ENCODE peak calls at places on chromosomes 12 and 14, in eight cellular contexts. L is EH; T is Right ventricle myocardium superior; S is NCI-H187; O is T-helper 9 cell; G is activated T-cell treated with anti-CD3 and anti-CD28 coated beads for 24 hours; B is upper lobe of right lung; U is stimulated activated CD8-positive, alpha-beta memory T cell treated with anti-CD3 and anti-CD28 coated beads, Interleukin-2, amount 100 ng/mL, for 48 hours. E is an unnamed sample.

GRCh38 chr12:89252284-89252683 is 100.0 kb downstream of the DUSP6 start:
- DNase-seq in L (peak), T (no peak), S (no peak), O (no peak), G (peak), B (no peak), U (no peak), E (no peak)

GRCh38 chr14:49549881-49550280 is 36.3 kb downstream of the RPS29 start:
- DNase-seq in L (peak), T (no peak), S (no peak), O (no peak), G (no peak), B (no peak), U (no peak), E (no peak)

GRCh38 chr12:116317986-116318737 is 40.7 kb upstream of the MED13L start:
- DNase-seq in L (no peak), T (no peak), S (no peak), O (no peak), G (no peak), B (peak), U (no peak), E (no peak)

GRCh38 chr12:69254046-69254445 is 14.7 kb downstream of the CPSF6 start:
- DNase-seq in L (peak), T (no peak), S (no peak), O (no peak), G (no peak), B (no peak), U (no peak), E (no peak)

GRCh38 chr12:84697141-84697540 is 215.5 kb downstream of the SLC6A15 start:
- DNase-seq in L (peak), T (no peak), S (no peak), O (no peak), G (no peak), B (no peak), U (no peak), E (no peak)

GRCh38 chr14:100292301-100292775 is 13.9 kb downstream of the SLC25A29 start:
- DNase-seq in L (no peak), T (peak), S (no peak), O (no peak), G (no peak), B (peak), U (no peak), E (peak)

GRCh38 chr14:74251546-74252030 is 12.3 kb downstream of the VSX2 start:
- DNase-seq in L (peak), T (peak), S (peak), O (peak), G (peak), B (peak), U (peak), E (peak)

GRCh38 chr12:20342111-20342510 is 26.2 kb upstream of the PDE3A start:
- DNase-seq in L (peak), T (no peak), S (no peak), O (no peak), G (no peak), B (no peak), U (no peak), E (no peak)

GRCh38 chr14:23861666-23862065 is 91.9 kb upstream of the DHRS4 start:
- DNase-seq in L (no peak), T (no peak), S (no peak), O (no peak), G (no peak), B (no peak), U (no peak), E (no peak)

GRCh38 chr12:56389215-56389850 is 26.7 kb upstream of the APOF start:
- DNase-seq in L (no peak), T (no peak), S (no peak), O (no peak), G (no peak), B (no peak), U (no peak), E (no peak)

GRCh38 chr12:57845478-57846284 is 848 bp downstream of the CTDSP2 start:
- DNase-seq in L (peak), T (peak), S (no peak), O (peak), G (peak), B (peak), U (peak), E (peak)

GRCh38 chr12:78035913-78036658 is 205.4 kb downstream of the NAV3 start:
- DNase-seq in L (peak), T (no peak), S (no peak), O (no peak), G (no peak), B (no peak), U (no peak), E (no peak)

GRCh38 chr14:67487937-67488893 is at the start of gene TMEM229B:
- DNase-seq in L (peak), T (peak), S (no peak), O (peak), G (peak), B (peak), U (peak), E (no peak)

GRCh38 chr12:120101617-120102016 is 14.9 kb downstream of the RAB35 start:
- DNase-seq in L (no peak), T (peak), S (no peak), O (no peak), G (no peak), B (no peak), U (no peak), E (no peak)

GRCh38 chr12:6145584-6145983 is 21.1 kb upstream of the VWF start:
- DNase-seq in L (no peak), T (no peak), S (no peak), O (no peak), G (no peak), B (no peak), U (no peak), E (no peak)

GRCh38 chr12:64611430-64612286 is 1.4 kb downstream of the RASSF3 start:
- DNase-seq in L (peak), T (peak), S (no peak), O (no peak), G (no peak), B (peak), U (no peak), E (peak)

GRCh38 chr14:65827520-65827919 is 415.0 kb downstream of the FUT8 start:
- DNase-seq in L (no peak), T (no peak), S (no peak), O (no peak), G (no peak), B (no peak), U (no peak), E (no peak)

GRCh38 chr14:103258211-103258610 is 75.8 kb upstream of the EIF5 start:
- DNase-seq in L (no peak), T (no peak), S (no peak), O (no peak), G (no peak), B (no peak), U (no peak), E (peak)

GRCh38 chr14:51490205-51490604 is 161.5 kb upstream of the FRMD6 start:
- DNase-seq in L (peak), T (no peak), S (no peak), O (no peak), G (no peak), B (no peak), U (no peak), E (no peak)

GRCh38 chr12:27615331-27615891 is 80.8 kb upstream of the REP15 start:
- DNase-seq in L (peak), T (no peak), S (no peak), O (no peak), G (no peak), B (no peak), U (no peak), E (no peak)

GRCh38 chr14:103887170-103887501 is 39.8 kb upstream of the PPP1R13B start:
- DNase-seq in L (no peak), T (no peak), S (no peak), O (no peak), G (no peak), B (no peak), U (no peak), E (no peak)

GRCh38 chr14:71563754-71564153 is 368.5 kb upstream of the RGS6 start:
- DNase-seq in L (no peak), T (no peak), S (no peak), O (no peak), G (no peak), B (no peak), U (no peak), E (no peak)

GRCh38 chr12:51269174-51270066 is 795 bp downstream of the SMAGP start:
- DNase-seq in L (peak), T (peak), S (no peak), O (peak), G (peak), B (peak), U (no peak), E (no peak)

GRCh38 chr14:99800781-99801180 is 7.6 kb downstream of the EML1 start:
- DNase-seq in L (no peak), T (no peak), S (no peak), O (no peak), G (no peak), B (no peak), U (no peak), E (peak)

GRCh38 chr12:121043067-121043466 is 4.0 kb upstream of the OASL start:
- DNase-seq in L (no peak), T (no peak), S (no peak), O (no peak), G (no peak), B (no peak), U (no peak), E (no peak)

GRCh38 chr12:109944561-109944960 is 44.5 kb downstream of the TCHP start:
- DNase-seq in L (no peak), T (no peak), S (no peak), O (no peak), G (no peak), B (no peak), U (no peak), E (no peak)

GRCh38 chr14:36217027-36217426 is 40.5 kb upstream of the PTCSC3 start:
- DNase-seq in L (no peak), T (no peak), S (peak), O (no peak), G (no peak), B (no peak), U (no peak), E (no peak)

GRCh38 chr12:116053479-116054195 is 223.9 kb downstream of the MED13L start:
- DNase-seq in L (peak), T (peak), S (no peak), O (no peak), G (no peak), B (no peak), U (no peak), E (peak)

GRCh38 chr12:124939428-124940142 is 25.1 kb upstream of the UBC start:
- DNase-seq in L (peak), T (peak), S (no peak), O (peak), G (peak), B (peak), U (peak), E (peak)

GRCh38 chr14:99597911-99598600 is 6.0 kb downstream of the CCDC85C start:
- DNase-seq in L (no peak), T (no peak), S (no peak), O (no peak), G (no peak), B (no peak), U (no peak), E (no peak)

GRCh38 chr12:101230547-101230946 is 20.5 kb upstream of the SLC5A8 start:
- DNase-seq in L (peak), T (no peak), S (no peak), O (no peak), G (no peak), B (no peak), U (no peak), E (no peak)

GRCh38 chr14:51668870-51669269 is 17.2 kb downstream of the FRMD6 start:
- DNase-seq in L (peak), T (no peak), S (no peak), O (no peak), G (no peak), B (no peak), U (no peak), E (no peak)

GRCh38 chr12:24919346-24920001 is 29.4 kb downstream of the BCAT1 start:
- DNase-seq in L (no peak), T (no peak), S (no peak), O (no peak), G (peak), B (no peak), U (no peak), E (no peak)

GRCh38 chr12:24605466-24605865 is 343.4 kb downstream of the BCAT1 start:
- DNase-seq in L (no peak), T (no peak), S (no peak), O (no peak), G (no peak), B (no peak), U (no peak), E (no peak)

GRCh38 chr12:100566887-100567637 is 6.4 kb upstream of the GAS2L3 start:
- DNase-seq in L (peak), T (no peak), S (no peak), O (no peak), G (no peak), B (no peak), U (no peak), E (no peak)